ENCODE peak calls at places on chromosomes 3 and 15, in nine cellular contexts. A is H54; G is T-helper 9 cell; F is stimulated activated CD8-positive, alpha-beta memory T cell treated with anti-CD3 and anti-CD28 coated beads, Interleukin-15, amount 100 ng/mL, for 4 hours; P is A549; C is substantia nigra; K is AG04450; T is vagina; I is amygdala. Z is an unnamed sample.

GRCh38 chr15:46677491-46677890 is 1039.8 kb upstream of the SEMA6D start:
- DNase-seq in A (no peak), G (no peak), F (no peak), P (no peak), C (no peak), K (no peak), T (no peak), I (no peak), Z (peak; percentile 9)

GRCh38 chr15:57522148-57522547 is 69.6 kb upstream of the MYZAP start:
- DNase-seq in A (no peak), G (no peak), F (no peak), P (no peak), C (no peak), K (no peak), T (no peak), I (no peak), Z (no peak)

GRCh38 chr15:77410701-77411613 is 8.9 kb downstream of the PEAK1 start:
- DNase-seq in A (no peak), G (no peak), F (no peak), P (no peak), C (no peak), K (no peak), T (no peak), I (no peak), Z (no peak)

GRCh38 chr3:45950686-45951600 is 7.7 kb downstream of the CXCR6 start:
- DNase-seq in A (no peak), G (peak; percentile 23), F (no peak), P (no peak), C (no peak), K (no peak), T (no peak), I (no peak), Z (no peak)

GRCh38 chr15:39028069-39028468 is 463.5 kb upstream of the RASGRP1 start:
- DNase-seq in A (peak; percentile 38), G (no peak), F (no peak), P (peak; percentile 2), C (no peak), K (no peak), T (no peak), I (no peak), Z (peak; percentile 19)

GRCh38 chr3:175255698-175256097 is 396.6 kb downstream of the NAALADL2 start:
- DNase-seq in A (no peak), G (no peak), F (no peak), P (no peak), C (no peak), K (no peak), T (no peak), I (no peak), Z (peak; percentile 50)

GRCh38 chr15:28110416-28110975 is 11.4 kb upstream of the OCA2 start:
- DNase-seq in A (no peak), G (no peak), F (no peak), P (no peak), C (no peak), K (no peak), T (peak; percentile 46), I (no peak), Z (no peak)

GRCh38 chr15:40357723-40358491 is at the start of gene DISP2:
- DNase-seq in A (peak; percentile 95), G (peak; percentile 87), F (peak; percentile 68), P (peak; percentile 83), C (peak; percentile 78), K (no peak), T (no peak), I (peak; percentile 72), Z (no peak)

GRCh38 chr3:130662407-130663028 is 84.1 kb downstream of the PIK3R4 start:
- DNase-seq in A (no peak), G (no peak), F (no peak), P (no peak), C (no peak), K (no peak), T (no peak), I (no peak), Z (no peak)

GRCh38 chr15:46413799-46414198 is 779.0 kb downstream of the SQOR start:
- DNase-seq in A (no peak), G (no peak), F (no peak), P (no peak), C (no peak), K (no peak), T (no peak), I (no peak), Z (peak; percentile 29)

GRCh38 chr15:100694381-100695012 is 92.1 kb downstream of the ASB7 start:
- DNase-seq in A (no peak), G (no peak), F (no peak), P (no peak), C (no peak), K (no peak), T (no peak), I (no peak), Z (no peak)

GRCh38 chr3:111173328-111173900 is 101.8 kb downstream of the NECTIN3 start:
- DNase-seq in A (no peak), G (no peak), F (no peak), P (no peak), C (no peak), K (no peak), T (no peak), I (no peak), Z (no peak)

GRCh38 chr3:59480486-59480995 is 430.7 kb upstream of the CFAP20DC start:
- DNase-seq in A (no peak), G (no peak), F (no peak), P (no peak), C (no peak), K (peak; percentile 58), T (no peak), I (no peak), Z (peak; percentile 52)

GRCh38 chr15:80667895-80668430 is 27.1 kb upstream of the ABHD17C start:
- DNase-seq in A (no peak), G (no peak), F (no peak), P (no peak), C (no peak), K (no peak), T (no peak), I (no peak), Z (no peak)

GRCh38 chr3:89246326-89246725 is 138.9 kb downstream of the EPHA3 start:
- DNase-seq in A (no peak), G (no peak), F (no peak), P (no peak), C (no peak), K (no peak), T (no peak), I (no peak), Z (no peak)

GRCh38 chr3:38479431-38480092 is 16.6 kb upstream of the EXOG start:
- DNase-seq in A (peak; percentile 59), G (peak; percentile 37), F (no peak), P (peak; percentile 79), C (peak; percentile 56), K (peak; percentile 37), T (no peak), I (no peak), Z (no peak)

GRCh38 chr3:116153174-116153573 is 292.1 kb downstream of the LSAMP start:
- DNase-seq in A (no peak), G (no peak), F (no peak), P (no peak), C (no peak), K (no peak), T (no peak), I (no peak), Z (no peak)

GRCh38 chr3:99866167-99866810 is 48.6 kb downstream of the CMSS1 start:
- DNase-seq in A (no peak), G (no peak), F (no peak), P (no peak), C (no peak), K (no peak), T (no peak), I (no peak), Z (no peak)

GRCh38 chr15:62624541-62625399 is 417.8 kb upstream of the TPM1 start:
- DNase-seq in A (no peak), G (no peak), F (no peak), P (no peak), C (no peak), K (no peak), T (no peak), I (no peak), Z (peak; percentile 60)

GRCh38 chr15:79105141-79105540 is 14.6 kb upstream of the RASGRF1 start:
- DNase-seq in A (no peak), G (no peak), F (no peak), P (no peak), C (no peak), K (no peak), T (peak; percentile 93), I (no peak), Z (no peak)

GRCh38 chr3:178420033-178420432 is 116.2 kb upstream of the KCNMB2 start:
- DNase-seq in A (no peak), G (no peak), F (no peak), P (no peak), C (no peak), K (no peak), T (no peak), I (no peak), Z (no peak)

GRCh38 chr3:81909756-81910155 is 148.3 kb upstream of the GBE1 start:
- DNase-seq in A (no peak), G (no peak), F (no peak), P (no peak), C (no peak), K (no peak), T (no peak), I (no peak), Z (no peak)

GRCh38 chr3:43035801-43036340 is 56.8 kb downstream of the GASK1A start:
- DNase-seq in A (no peak), G (no peak), F (no peak), P (no peak), C (no peak), K (no peak), T (peak; percentile 67), I (no peak), Z (no peak)

GRCh38 chr3:186418601-186419238 is 56.7 kb upstream of the DGKG start:
- DNase-seq in A (no peak), G (no peak), F (no peak), P (no peak), C (no peak), K (no peak), T (no peak), I (no peak), Z (no peak)

GRCh38 chr3:187264051-187264450 is 27.5 kb downstream of the MASP1 start:
- DNase-seq in A (no peak), G (no peak), F (no peak), P (peak; percentile 14), C (no peak), K (peak; percentile 57), T (no peak), I (no peak), Z (peak; percentile 76)

GRCh38 chr3:106534206-106534605 is 665.4 kb upstream of the CBLB start:
- DNase-seq in A (no peak), G (peak; percentile 40), F (peak; percentile 20), P (no peak), C (no peak), K (no peak), T (no peak), I (no peak), Z (peak; percentile 42)

GRCh38 chr3:119664370-119664769 is 4.0 kb upstream of the POPDC2 start:
- DNase-seq in A (no peak), G (no peak), F (no peak), P (no peak), C (no peak), K (no peak), T (no peak), I (no peak), Z (no peak)

GRCh38 chr3:177057768-177058167 is 139.5 kb downstream of the TBL1XR1 start:
- DNase-seq in A (no peak), G (no peak), F (no peak), P (no peak), C (no peak), K (no peak), T (no peak), I (no peak), Z (no peak)

GRCh38 chr3:140467104-140467577 is 210.7 kb upstream of the TRIM42 start:
- DNase-seq in A (no peak), G (no peak), F (no peak), P (peak; percentile 37), C (no peak), K (no peak), T (no peak), I (no peak), Z (peak; percentile 83)

GRCh38 chr15:64732156-64732860 is 43.1 kb downstream of the RBPMS2 start:
- DNase-seq in A (no peak), G (no peak), F (no peak), P (no peak), C (no peak), K (no peak), T (no peak), I (no peak), Z (no peak)

GRCh38 chr3:126397610-126398422 is 3.1 kb downstream of the CFAP100 start:
- DNase-seq in A (no peak), G (no peak), F (no peak), P (no peak), C (no peak), K (no peak), T (no peak), I (no peak), Z (no peak)

Z was measured in kidney epithelial cell.